ENCODE peak calls at places on chromosomes 1 and 21, in ten cellular contexts. G is omental fat pad, F is Calu3, I is choroid plexus epithelial cell, U is A172, Y is NCI-H526 treated with DMSO at 0.1 percent for 48 hours, S is activated gamma-delta T cell treated with Interleukin-2 at 50 U/mL for 16 hours, L is left colon, R is H4, D is LNCaP clone FGC. T is an unnamed sample.

GRCh38 chr1:107677674-107678073 is 287.3 kb downstream of the VAV3 start:
- DNase-seq in G (no peak), F (no peak), I (no peak), U (no peak), Y (no peak), S (no peak), L (no peak), R (no peak), D (no peak), T (no peak)

GRCh38 chr1:69791311-69791710 is 223.6 kb downstream of the LRRC7 start:
- DNase-seq in G (no peak), F (no peak), I (peak), U (no peak), Y (no peak), S (no peak), L (no peak), R (no peak), D (no peak), T (no peak)

GRCh38 chr1:225021037-225021436 is 91.6 kb downstream of the DNAH14 start:
- DNase-seq in G (no peak), F (no peak), I (no peak), U (no peak), Y (no peak), S (no peak), L (no peak), R (no peak), D (no peak), T (no peak)

GRCh38 chr1:115507256-115507589 is 134.5 kb upstream of the VANGL1 start:
- DNase-seq in G (no peak), F (peak), I (peak), U (peak), Y (peak), S (no peak), L (no peak), R (peak), D (no peak), T (no peak)

GRCh38 chr1:212491454-212491853 is 58.7 kb downstream of the NENF start:
- DNase-seq in G (no peak), F (no peak), I (no peak), U (no peak), Y (no peak), S (no peak), L (no peak), R (no peak), D (no peak), T (no peak)

GRCh38 chr21:34576043-34576466 is 38.9 kb downstream of the RCAN1 start:
- DNase-seq in G (no peak), F (no peak), I (no peak), U (no peak), Y (no peak), S (no peak), L (peak), R (no peak), D (peak), T (no peak)

GRCh38 chr1:154557939-154558609 is 388 bp downstream of the UBE2Q1 start:
- DNase-seq in G (no peak), F (peak), I (peak), U (no peak), Y (no peak), S (peak), L (peak), R (no peak), D (no peak), T (no peak)

GRCh38 chr1:202034683-202035462 is 24.5 kb downstream of the ELF3 start:
- DNase-seq in G (peak), F (peak), I (peak), U (peak), Y (peak), S (no peak), L (peak), R (peak), D (peak), T (peak)

GRCh38 chr1:22284906-22285544 is 142.1 kb upstream of the WNT4 start:
- DNase-seq in G (no peak), F (no peak), I (no peak), U (no peak), Y (no peak), S (no peak), L (no peak), R (no peak), D (no peak), T (no peak)

GRCh38 chr1:8671313-8671917 is 146.0 kb downstream of the RERE start:
- DNase-seq in G (no peak), F (peak), I (peak), U (peak), Y (peak), S (no peak), L (no peak), R (peak), D (peak), T (no peak)

GRCh38 chr1:178093958-178094751 is at the start of gene RASAL2:
- DNase-seq in G (no peak), F (peak), I (peak), U (peak), Y (peak), S (no peak), L (peak), R (peak), D (no peak), T (no peak)

GRCh38 chr1:185388346-185388745 is 71.3 kb upstream of the IVNS1ABP start:
- DNase-seq in G (no peak), F (no peak), I (no peak), U (no peak), Y (no peak), S (no peak), L (no peak), R (no peak), D (no peak), T (no peak)

GRCh38 chr1:217734973-217735372 is 103.8 kb downstream of the SPATA17 start:
- DNase-seq in G (no peak), F (no peak), I (no peak), U (no peak), Y (no peak), S (no peak), L (no peak), R (no peak), D (no peak), T (no peak)

GRCh38 chr1:201946224-201946908 is at the start of gene LMOD1:
- DNase-seq in G (peak), F (peak), I (peak), U (peak), Y (peak), S (no peak), L (peak), R (peak), D (no peak), T (peak)

GRCh38 chr1:38944547-38944946 is 2.9 kb upstream of the RHBDL2 start:
- DNase-seq in G (no peak), F (no peak), I (no peak), U (no peak), Y (no peak), S (no peak), L (no peak), R (no peak), D (no peak), T (no peak)

GRCh38 chr1:97668945-97669344 is 251.9 kb downstream of the DPYD start:
- DNase-seq in G (no peak), F (peak), I (peak), U (peak), Y (no peak), S (no peak), L (no peak), R (peak), D (no peak), T (no peak)

T was measured in amniotic stem cell.